ENCODE peak calls at places on chromosomes 5 and 9, in six cellular contexts. One of them, this sample, is unnamed.

GRCh38 chr9:79953908-79954307 is 382.1 kb downstream of the TLE4 start:
- DNase-seq in HepG2: no peak
- DNase-seq in K562: no peak
- DNase-seq in GM12878: no peak
- DNase-seq in H1: no peak
- DNase-seq in GM12891: no peak
- DNase-seq in this sample: no peak

GRCh38 chr9:128392302-128393152 is 21.4 kb downstream of the URM1 start:
- DNase-seq in HepG2: no peak
- DNase-seq in K562: no peak
- DNase-seq in GM12878: no peak
- DNase-seq in H1: peak
- DNase-seq in GM12891: no peak
- DNase-seq in this sample: no peak

GRCh38 chr9:113185271-113185670 is 34.5 kb downstream of the SLC31A2 start:
- DNase-seq in HepG2: no peak
- DNase-seq in K562: no peak
- DNase-seq in GM12878: no peak
- DNase-seq in H1: no peak
- DNase-seq in GM12891: no peak
- DNase-seq in this sample: no peak

GRCh38 chr9:111978616-111979015 is 82.0 kb downstream of the UGCG start:
- DNase-seq in HepG2: no peak
- DNase-seq in K562: no peak
- DNase-seq in GM12878: no peak
- DNase-seq in H1: no peak
- DNase-seq in GM12891: no peak
- DNase-seq in this sample: no peak

GRCh38 chr9:86485359-86485758 is 131.1 kb upstream of the TUT7 start:
- DNase-seq in HepG2: no peak
- DNase-seq in K562: no peak
- DNase-seq in GM12878: no peak
- DNase-seq in H1: no peak
- DNase-seq in GM12891: no peak
- DNase-seq in this sample: no peak

GRCh38 chr9:4137755-4138154 is 162.1 kb downstream of the GLIS3 start:
- DNase-seq in HepG2: no peak
- DNase-seq in K562: no peak
- DNase-seq in GM12878: no peak
- DNase-seq in H1: no peak
- DNase-seq in GM12891: no peak
- DNase-seq in this sample: no peak

GRCh38 chr5:134041570-134042411 is 37.0 kb upstream of the VDAC1 start:
- DNase-seq in HepG2: no peak
- DNase-seq in K562: no peak
- DNase-seq in GM12878: peak
- DNase-seq in H1: no peak
- DNase-seq in GM12891: peak
- DNase-seq in this sample: peak

GRCh38 chr5:33401482-33402390 is 39.0 kb upstream of the TARS1 start:
- DNase-seq in HepG2: no peak
- DNase-seq in K562: no peak
- DNase-seq in GM12878: no peak
- DNase-seq in H1: no peak
- DNase-seq in GM12891: no peak
- DNase-seq in this sample: no peak

GRCh38 chr9:36836486-36836885 is 197.6 kb downstream of the PAX5 start:
- DNase-seq in HepG2: no peak
- DNase-seq in K562: no peak
- DNase-seq in GM12878: no peak
- DNase-seq in H1: no peak
- DNase-seq in GM12891: no peak
- DNase-seq in this sample: no peak

GRCh38 chr9:69945671-69946141 is 97.9 kb upstream of the MAMDC2 start:
- DNase-seq in HepG2: no peak
- DNase-seq in K562: no peak
- DNase-seq in GM12878: no peak
- DNase-seq in H1: no peak
- DNase-seq in GM12891: no peak
- DNase-seq in this sample: no peak

GRCh38 chr5:38420691-38421395 is 135.6 kb downstream of the LIFR start:
- DNase-seq in HepG2: peak
- DNase-seq in K562: peak
- DNase-seq in GM12878: no peak
- DNase-seq in H1: peak
- DNase-seq in GM12891: peak
- DNase-seq in this sample: no peak

GRCh38 chr9:124392254-124392653 is 23.0 kb downstream of the PSMB7 start:
- DNase-seq in HepG2: no peak
- DNase-seq in K562: no peak
- DNase-seq in GM12878: no peak
- DNase-seq in H1: no peak
- DNase-seq in GM12891: no peak
- DNase-seq in this sample: no peak

GRCh38 chr5:179832039-179832745 is 11.5 kb downstream of the SQSTM1 start:
- DNase-seq in HepG2: no peak
- DNase-seq in K562: no peak
- DNase-seq in GM12878: no peak
- DNase-seq in H1: no peak
- DNase-seq in GM12891: no peak
- DNase-seq in this sample: no peak

GRCh38 chr5:32916648-32917047 is 205.5 kb downstream of the NPR3 start:
- DNase-seq in HepG2: peak
- DNase-seq in K562: no peak
- DNase-seq in GM12878: no peak
- DNase-seq in H1: peak
- DNase-seq in GM12891: no peak
- DNase-seq in this sample: no peak

GRCh38 chr9:120714846-120715231 is 569 bp upstream of the MEGF9 start:
- DNase-seq in HepG2: no peak
- DNase-seq in K562: peak
- DNase-seq in GM12878: no peak
- DNase-seq in H1: no peak
- DNase-seq in GM12891: no peak
- DNase-seq in this sample: no peak

GRCh38 chr5:82211855-82212572 is 66.1 kb downstream of the RPS23 start:
- DNase-seq in HepG2: no peak
- DNase-seq in K562: no peak
- DNase-seq in GM12878: no peak
- DNase-seq in H1: no peak
- DNase-seq in GM12891: no peak
- DNase-seq in this sample: no peak

GRCh38 chr9:14868772-14869583 is 41.2 kb downstream of the FREM1 start:
- DNase-seq in HepG2: peak
- DNase-seq in K562: no peak
- DNase-seq in GM12878: no peak
- DNase-seq in H1: no peak
- DNase-seq in GM12891: no peak
- DNase-seq in this sample: no peak

GRCh38 chr5:96823900-96824351 is 16.2 kb upstream of the ERAP1 start:
- DNase-seq in HepG2: peak
- DNase-seq in K562: no peak
- DNase-seq in GM12878: no peak
- DNase-seq in H1: no peak
- DNase-seq in GM12891: no peak
- DNase-seq in this sample: no peak

GRCh38 chr5:15501057-15501791 is 1.2 kb downstream of the FBXL7 start:
- DNase-seq in HepG2: no peak
- DNase-seq in K562: no peak
- DNase-seq in GM12878: no peak
- DNase-seq in H1: peak
- DNase-seq in GM12891: no peak
- DNase-seq in this sample: no peak

GRCh38 chr9:12933957-12934356 is 159.1 kb downstream of the LURAP1L start:
- DNase-seq in HepG2: no peak
- DNase-seq in K562: no peak
- DNase-seq in GM12878: no peak
- DNase-seq in H1: no peak
- DNase-seq in GM12891: no peak
- DNase-seq in this sample: no peak

GRCh38 chr5:75862872-75863271 is 145.6 kb upstream of the POC5 start:
- DNase-seq in HepG2: peak
- DNase-seq in K562: no peak
- DNase-seq in GM12878: no peak
- DNase-seq in H1: no peak
- DNase-seq in GM12891: no peak
- DNase-seq in this sample: no peak

GRCh38 chr9:92600742-92601261 is 65.0 kb upstream of the ECM2 start:
- DNase-seq in HepG2: no peak
- DNase-seq in K562: no peak
- DNase-seq in GM12878: no peak
- DNase-seq in H1: no peak
- DNase-seq in GM12891: no peak
- DNase-seq in this sample: no peak

GRCh38 chr9:97845763-97846162 is 7.3 kb upstream of the FOXE1 start:
- DNase-seq in HepG2: no peak
- DNase-seq in K562: no peak
- DNase-seq in GM12878: no peak
- DNase-seq in H1: no peak
- DNase-seq in GM12891: no peak
- DNase-seq in this sample: no peak

GRCh38 chr5:122091942-122092600 is 14.0 kb upstream of the LOX start:
- DNase-seq in HepG2: no peak
- DNase-seq in K562: no peak
- DNase-seq in GM12878: no peak
- DNase-seq in H1: no peak
- DNase-seq in GM12891: no peak
- DNase-seq in this sample: no peak

GRCh38 chr9:96720435-96720834 is 57.5 kb downstream of the ZNF510 start:
- DNase-seq in HepG2: no peak
- DNase-seq in K562: no peak
- DNase-seq in GM12878: no peak
- DNase-seq in H1: no peak
- DNase-seq in GM12891: no peak
- DNase-seq in this sample: no peak

GRCh38 chr5:177468329-177469058 is 4.9 kb downstream of the DBN1 start:
- DNase-seq in HepG2: peak
- DNase-seq in K562: peak
- DNase-seq in GM12878: no peak
- DNase-seq in H1: no peak
- DNase-seq in GM12891: no peak
- DNase-seq in this sample: no peak

GRCh38 chr5:8473016-8473415 is 604.1 kb downstream of the MTRR start:
- DNase-seq in HepG2: no peak
- DNase-seq in K562: no peak
- DNase-seq in GM12878: no peak
- DNase-seq in H1: no peak
- DNase-seq in GM12891: no peak
- DNase-seq in this sample: no peak

GRCh38 chr9:127761491-127761904 is 17.0 kb downstream of the SH2D3C start:
- DNase-seq in HepG2: no peak
- DNase-seq in K562: no peak
- DNase-seq in GM12878: no peak
- DNase-seq in H1: no peak
- DNase-seq in GM12891: no peak
- DNase-seq in this sample: no peak

GRCh38 chr5:15722305-15722704 is 222.3 kb downstream of the FBXL7 start:
- DNase-seq in HepG2: no peak
- DNase-seq in K562: no peak
- DNase-seq in GM12878: no peak
- DNase-seq in H1: no peak
- DNase-seq in GM12891: no peak
- DNase-seq in this sample: no peak

GRCh38 chr9:3099601-3100000 is 255.7 kb upstream of the PUM3 start:
- DNase-seq in HepG2: no peak
- DNase-seq in K562: no peak
- DNase-seq in GM12878: no peak
- DNase-seq in H1: no peak
- DNase-seq in GM12891: no peak
- DNase-seq in this sample: no peak

GRCh38 chr9:121310571-121310970 is 42.6 kb downstream of the GSN start:
- DNase-seq in HepG2: no peak
- DNase-seq in K562: no peak
- DNase-seq in GM12878: no peak
- DNase-seq in H1: no peak
- DNase-seq in GM12891: no peak
- DNase-seq in this sample: no peak

GRCh38 chr9:33029106-33029788 is 4.2 kb downstream of the DNAJA1 start:
- DNase-seq in HepG2: peak
- DNase-seq in K562: no peak
- DNase-seq in GM12878: no peak
- DNase-seq in H1: no peak
- DNase-seq in GM12891: no peak
- DNase-seq in this sample: no peak

GRCh38 chr9:137116027-137116507 is 1.5 kb upstream of the DPP7 start:
- DNase-seq in HepG2: no peak
- DNase-seq in K562: no peak
- DNase-seq in GM12878: no peak
- DNase-seq in H1: no peak
- DNase-seq in GM12891: no peak
- DNase-seq in this sample: no peak

GRCh38 chr9:120715331-120715924 is 1.2 kb upstream of the MEGF9 start:
- DNase-seq in HepG2: no peak
- DNase-seq in K562: no peak
- DNase-seq in GM12878: no peak
- DNase-seq in H1: peak
- DNase-seq in GM12891: no peak
- DNase-seq in this sample: no peak

GRCh38 chr5:169695919-169696490 is 58.9 kb downstream of the DOCK2 start:
- DNase-seq in HepG2: no peak
- DNase-seq in K562: no peak
- DNase-seq in GM12878: no peak
- DNase-seq in H1: no peak
- DNase-seq in GM12891: no peak
- DNase-seq in this sample: no peak
- TF ChIP-seq TAF1 in HepG2: no peak
- TF ChIP-seq TAF1 in K562: no peak
- TF ChIP-seq TAF1 in GM12878: no peak
- TF ChIP-seq TAF1 in H1: no peak
- TF ChIP-seq TAF1 in GM12891: no peak
- TF ChIP-seq TAF1 in this sample: no peak

GRCh38 chr9:134366223-134367031 is 40.2 kb downstream of the RXRA start:
- DNase-seq in HepG2: no peak
- DNase-seq in K562: no peak
- DNase-seq in GM12878: no peak
- DNase-seq in H1: no peak
- DNase-seq in GM12891: no peak
- DNase-seq in this sample: no peak
- TF ChIP-seq POLR2A in HepG2: no peak
- TF ChIP-seq POLR2A in K562: no peak
- TF ChIP-seq POLR2A in GM12878: no peak
- TF ChIP-seq POLR2A in H1: no peak
- TF ChIP-seq POLR2A in GM12891: no peak
- TF ChIP-seq POLR2A in this sample: no peak

GRCh38 chr5:87410941-87411340 is 1.8 kb downstream of the CCNH start:
- DNase-seq in HepG2: no peak
- DNase-seq in K562: no peak
- DNase-seq in GM12878: no peak
- DNase-seq in H1: no peak
- DNase-seq in GM12891: no peak
- DNase-seq in this sample: no peak
- TF ChIP-seq POLR2AphosphoS5 in HepG2: no peak
- TF ChIP-seq POLR2AphosphoS5 in K562: no peak
- TF ChIP-seq POLR2AphosphoS5 in GM12878: no peak
- TF ChIP-seq POLR2AphosphoS5 in H1: no peak
- TF ChIP-seq POLR2AphosphoS5 in GM12891: no peak
- TF ChIP-seq POLR2AphosphoS5 in this sample: no peak

GRCh38 chr5:68344447-68345111 is 129.0 kb downstream of the PIK3R1 start:
- DNase-seq in HepG2: no peak
- DNase-seq in K562: peak
- DNase-seq in GM12878: no peak
- DNase-seq in H1: no peak
- DNase-seq in GM12891: no peak
- DNase-seq in this sample: no peak
- TF ChIP-seq TAF1 in HepG2: no peak
- TF ChIP-seq TAF1 in K562: no peak
- TF ChIP-seq TAF1 in GM12878: no peak
- TF ChIP-seq TAF1 in H1: no peak
- TF ChIP-seq TAF1 in GM12891: no peak
- TF ChIP-seq TAF1 in this sample: no peak